ENCODE peak calls at places on chromosomes 13 and 19, in eight cellular contexts. One of them, this sample, is unnamed.

GRCh38 chr19:27736225-27736624 is 1476.7 kb downstream of the UQCRFS1 start:
- DNase-seq in activated naive CD4-positive, alpha-beta T cell treated with Interleukin-2 at 50 U/mL for 16 hours: no peak
- DNase-seq in astrocyte of the cerebellum: no peak
- DNase-seq in pancreas: no peak
- DNase-seq in nephron progenitor cell: no peak
- DNase-seq in endothelial cell: no peak
- DNase-seq in NCI-H774: no peak
- DNase-seq in HS-5: no peak
- DNase-seq in this sample: no peak

GRCh38 chr13:109985871-109986270 is 199.5 kb upstream of the IRS2 start:
- DNase-seq in pancreas: no peak
- DNase-seq in activated naive CD4-positive, alpha-beta T cell treated with Interleukin-2 at 50 U/mL for 16 hours: no peak
- DNase-seq in astrocyte of the cerebellum: no peak
- DNase-seq in endothelial cell: no peak
- DNase-seq in nephron progenitor cell: no peak
- DNase-seq in NCI-H774: no peak
- DNase-seq in HS-5: no peak
- DNase-seq in this sample: no peak

GRCh38 chr19:48569814-48570213 is 17.8 kb downstream of the SULT2B1 start:
- DNase-seq in astrocyte of the cerebellum: peak; percentile 23
- DNase-seq in NCI-H774: no peak
- DNase-seq in pancreas: no peak
- DNase-seq in endothelial cell: no peak
- DNase-seq in nephron progenitor cell: no peak
- DNase-seq in activated naive CD4-positive, alpha-beta T cell treated with Interleukin-2 at 50 U/mL for 16 hours: no peak
- DNase-seq in HS-5: no peak
- DNase-seq in this sample: no peak

GRCh38 chr19:41299046-41299754 is 10.8 kb upstream of the CCDC97 start:
- DNase-seq in activated naive CD4-positive, alpha-beta T cell treated with Interleukin-2 at 50 U/mL for 16 hours: no peak
- DNase-seq in pancreas: no peak
- DNase-seq in endothelial cell: no peak
- DNase-seq in nephron progenitor cell: no peak
- DNase-seq in NCI-H774: no peak
- DNase-seq in HS-5: no peak
- DNase-seq in astrocyte of the cerebellum: no peak
- DNase-seq in this sample: no peak

GRCh38 chr19:16626796-16627193 is 1.2 kb downstream of the MED26 start:
- DNase-seq in activated naive CD4-positive, alpha-beta T cell treated with Interleukin-2 at 50 U/mL for 16 hours: peak; percentile 25
- DNase-seq in HS-5: no peak
- DNase-seq in NCI-H774: no peak
- DNase-seq in astrocyte of the cerebellum: no peak
- DNase-seq in endothelial cell: no peak
- DNase-seq in pancreas: no peak
- DNase-seq in nephron progenitor cell: peak; percentile 38
- DNase-seq in this sample: no peak

GRCh38 chr19:11633223-11633622 is 35.9 kb downstream of the ZNF627 start:
- DNase-seq in endothelial cell: no peak
- DNase-seq in HS-5: no peak
- DNase-seq in astrocyte of the cerebellum: no peak
- DNase-seq in nephron progenitor cell: no peak
- DNase-seq in activated naive CD4-positive, alpha-beta T cell treated with Interleukin-2 at 50 U/mL for 16 hours: no peak
- DNase-seq in pancreas: no peak
- DNase-seq in NCI-H774: no peak
- DNase-seq in this sample: no peak

GRCh38 chr19:31266731-31267130 is 82.5 kb downstream of the TSHZ3 start:
- DNase-seq in activated naive CD4-positive, alpha-beta T cell treated with Interleukin-2 at 50 U/mL for 16 hours: no peak
- DNase-seq in HS-5: no peak
- DNase-seq in NCI-H774: no peak
- DNase-seq in astrocyte of the cerebellum: no peak
- DNase-seq in nephron progenitor cell: no peak
- DNase-seq in endothelial cell: no peak
- DNase-seq in pancreas: no peak
- DNase-seq in this sample: no peak

GRCh38 chr13:62209539-62209938 is 793.9 kb upstream of the PCDH20 start:
- DNase-seq in activated naive CD4-positive, alpha-beta T cell treated with Interleukin-2 at 50 U/mL for 16 hours: no peak
- DNase-seq in astrocyte of the cerebellum: no peak
- DNase-seq in NCI-H774: no peak
- DNase-seq in endothelial cell: no peak
- DNase-seq in pancreas: no peak
- DNase-seq in HS-5: no peak
- DNase-seq in nephron progenitor cell: no peak
- DNase-seq in this sample: no peak

GRCh38 chr13:75881109-75881775 is 245.1 kb downstream of the LMO7 start:
- DNase-seq in activated naive CD4-positive, alpha-beta T cell treated with Interleukin-2 at 50 U/mL for 16 hours: no peak
- DNase-seq in NCI-H774: no peak
- DNase-seq in nephron progenitor cell: no peak
- DNase-seq in HS-5: no peak
- DNase-seq in endothelial cell: no peak
- DNase-seq in astrocyte of the cerebellum: peak; percentile 40
- DNase-seq in pancreas: no peak
- DNase-seq in this sample: peak; percentile 40

This sample was measured in SJSA1.